ENCODE peak calls at places on chromosome 14, in four cellular contexts. I, J, U and D are unnamed samples.

GRCh38 chr14:55432628-55433027 is 7.8 kb downstream of the TBPL2 start:
- DNase-seq in I (no peak), J (no peak), U (no peak), D (no peak)

GRCh38 chr14:99731536-99732435 is 47.7 kb downstream of the CYP46A1 start:
- DNase-seq in I (no peak), J (no peak), U (no peak), D (peak; percentile 13)

GRCh38 chr14:43795600-43796228 is 711.4 kb downstream of the FSCB start:
- DNase-seq in I (no peak), J (no peak), U (peak; percentile 2), D (no peak)

GRCh38 chr14:97218713-97219355 is 421.7 kb downstream of the VRK1 start:
- DNase-seq in I (no peak), J (no peak), U (peak; percentile 12), D (peak; percentile 21)

GRCh38 chr14:30994681-30995620 is 30.5 kb upstream of the AP4S1 start:
- DNase-seq in I (no peak), J (peak; percentile 60), U (peak; percentile 32), D (no peak)

GRCh38 chr14:84084056-84084590 is 1445.8 kb upstream of the FLRT2 start:
- DNase-seq in I (no peak), J (no peak), U (no peak), D (no peak)

GRCh38 chr14:89912667-89913211 is 41.8 kb downstream of the EFCAB11 start:
- DNase-seq in I (peak; percentile 31), J (peak; percentile 85), U (peak; percentile 54), D (no peak)

GRCh38 chr14:99273025-99273723 is 1.2 kb upstream of the BCL11B start:
- DNase-seq in I (no peak), J (peak; percentile 35), U (no peak), D (no peak)

GRCh38 chr14:58002618-58003017 is 136.7 kb upstream of the SLC35F4 start:
- DNase-seq in I (no peak), J (no peak), U (no peak), D (no peak)

GRCh38 chr14:100815478-100816285 is 10.2 kb upstream of the MEG3 start:
- DNase-seq in I (no peak), J (no peak), U (no peak), D (no peak)

GRCh38 chr14:100708349-100709217 is 18.1 kb upstream of the DLK1 start:
- DNase-seq in I (peak; percentile 83), J (peak; percentile 32), U (no peak), D (no peak)

GRCh38 chr14:100305446-100306255 is 593 bp downstream of the SLC25A29 start:
- DNase-seq in I (peak; percentile 62), J (no peak), U (peak; percentile 20), D (peak; percentile 62)

GRCh38 chr14:47284283-47284682 is 391.1 kb downstream of the MDGA2 start:
- DNase-seq in I (no peak), J (no peak), U (no peak), D (no peak)

GRCh38 chr14:67221248-67221981 is 19.8 kb upstream of the PALS1 start:
- DNase-seq in I (no peak), J (peak; percentile 42), U (peak; percentile 74), D (no peak)

GRCh38 chr14:95480887-95481226 is 35.6 kb downstream of the SYNE3 start:
- DNase-seq in I (no peak), J (no peak), U (no peak), D (no peak)

GRCh38 chr14:80388980-80389711 is 177.8 kb upstream of the DIO2 start:
- DNase-seq in I (no peak), J (peak; percentile 89), U (peak; percentile 89), D (no peak)

GRCh38 chr14:94177806-94178205 is 3.7 kb downstream of the PPP4R4 start:
- DNase-seq in I (no peak), J (peak; percentile 76), U (no peak), D (no peak)

GRCh38 chr14:26190644-26191043 is 407.2 kb downstream of the NOVA1 start:
- DNase-seq in I (no peak), J (peak; percentile 65), U (no peak), D (no peak)

GRCh38 chr14:59301354-59301753 is 112.9 kb downstream of the DAAM1 start:
- DNase-seq in I (no peak), J (no peak), U (no peak), D (no peak)

GRCh38 chr14:74242055-74243042 is 3.1 kb downstream of the VSX2 start:
- DNase-seq in I (no peak), J (no peak), U (no peak), D (no peak)

GRCh38 chr14:54647378-54647777 is 80.5 kb downstream of the SAMD4A start:
- DNase-seq in I (no peak), J (no peak), U (no peak), D (no peak)

GRCh38 chr14:55579724-55580400 is at the start of gene KTN1:
- DNase-seq in I (peak; percentile 93), J (peak; percentile 56), U (peak; percentile 83), D (peak; percentile 89)

GRCh38 chr14:20848955-20849570 is 42.1 kb upstream of the RNASE3 start:
- DNase-seq in I (no peak), J (no peak), U (no peak), D (no peak)

GRCh38 chr14:64682173-64682710 is 22.0 kb upstream of the PLEKHG3 start:
- DNase-seq in I (peak; percentile 79), J (peak; percentile 93), U (no peak), D (peak; percentile 86)

GRCh38 chr14:22249775-22250174 is 339.2 kb downstream of the DAD1 start:
- DNase-seq in I (no peak), J (no peak), U (no peak), D (no peak)

GRCh38 chr14:27077181-27077738 is 479.4 kb upstream of the NOVA1 start:
- DNase-seq in I (no peak), J (no peak), U (no peak), D (no peak)

GRCh38 chr14:60508707-60509437 is at the start of gene SIX6:
- DNase-seq in I (no peak), J (no peak), U (no peak), D (no peak)

GRCh38 chr14:103372552-103373304 is 12.5 kb upstream of the MARK3 start:
- DNase-seq in I (no peak), J (peak; percentile 99), U (peak; percentile 77), D (peak; percentile 56)

GRCh38 chr14:36097356-36097755 is 79.2 kb downstream of the PTCSC3 start:
- DNase-seq in I (no peak), J (peak; percentile 50), U (no peak), D (no peak)

GRCh38 chr14:100537701-100538565 is 49.3 kb downstream of the BEGAIN start:
- DNase-seq in I (peak; percentile 26), J (no peak), U (no peak), D (peak; percentile 11)

GRCh38 chr14:37813746-37814145 is 218.3 kb downstream of the TTC6 start:
- DNase-seq in I (no peak), J (peak; percentile 54), U (no peak), D (no peak)

GRCh38 chr14:52873694-52874093 is 77.2 kb downstream of the FERMT2 start:
- DNase-seq in I (peak; percentile 52), J (peak; percentile 20), U (no peak), D (peak; percentile 40)

GRCh38 chr14:35534884-35535793 is 1.2 kb downstream of the INSM2 start:
- DNase-seq in I (peak; percentile 75), J (peak; percentile 44), U (peak; percentile 73), D (peak; percentile 65)

GRCh38 chr14:92687681-92688433 is 60.6 kb downstream of the LGMN start:
- DNase-seq in I (peak; percentile 65), J (no peak), U (no peak), D (peak; percentile 68)